ENCODE peak calls at places on chromosomes 2 and 18, in eight cellular contexts. One of them, this sample, is unnamed.

GRCh38 chr2:207180741-207181140 is 15.0 kb upstream of the KLF7 start:
- DNase-seq in CD4-positive, alpha-beta T cell: no peak
- DNase-seq in cardiac muscle cell: no peak
- DNase-seq in mesenchymal stem cell: no peak
- DNase-seq in neural progenitor cell: no peak
- DNase-seq in brain microvascular endothelial cell: no peak
- DNase-seq in fibroblast of lung: peak; percentile 49
- DNase-seq in H9: no peak
- DNase-seq in this sample: no peak

GRCh38 chr2:974454-974853 is 23.8 kb downstream of the SNTG2 start:
- DNase-seq in neural progenitor cell: no peak
- DNase-seq in brain microvascular endothelial cell: peak; percentile 76
- DNase-seq in mesenchymal stem cell: no peak
- DNase-seq in cardiac muscle cell: peak; percentile 68
- DNase-seq in H9: no peak
- DNase-seq in CD4-positive, alpha-beta T cell: no peak
- DNase-seq in fibroblast of lung: no peak
- DNase-seq in this sample: no peak

GRCh38 chr2:112033600-112033999 is 21.5 kb upstream of the TMEM87B start:
- DNase-seq in cardiac muscle cell: peak; percentile 84
- DNase-seq in CD4-positive, alpha-beta T cell: no peak
- DNase-seq in H9: no peak
- DNase-seq in fibroblast of lung: peak; percentile 68
- DNase-seq in neural progenitor cell: no peak
- DNase-seq in mesenchymal stem cell: peak; percentile 73
- DNase-seq in brain microvascular endothelial cell: peak; percentile 27
- DNase-seq in this sample: no peak

GRCh38 chr18:3869848-3870247 is 419.9 kb downstream of the TGIF1 start:
- DNase-seq in CD4-positive, alpha-beta T cell: no peak
- DNase-seq in brain microvascular endothelial cell: peak; percentile 2
- DNase-seq in mesenchymal stem cell: peak; percentile 65
- DNase-seq in cardiac muscle cell: peak; percentile 83
- DNase-seq in fibroblast of lung: peak; percentile 86
- DNase-seq in neural progenitor cell: peak; percentile 62
- DNase-seq in H9: no peak
- DNase-seq in this sample: no peak

GRCh38 chr2:128375454-128375853 is 56.8 kb upstream of the HS6ST1 start:
- DNase-seq in H9: no peak
- DNase-seq in brain microvascular endothelial cell: no peak
- DNase-seq in cardiac muscle cell: no peak
- DNase-seq in CD4-positive, alpha-beta T cell: no peak
- DNase-seq in fibroblast of lung: peak; percentile 52
- DNase-seq in neural progenitor cell: no peak
- DNase-seq in mesenchymal stem cell: no peak
- DNase-seq in this sample: no peak

GRCh38 chr2:96888082-96889011 is 18.5 kb upstream of the SEMA4C start:
- DNase-seq in mesenchymal stem cell: no peak
- DNase-seq in neural progenitor cell: no peak
- DNase-seq in brain microvascular endothelial cell: no peak
- DNase-seq in CD4-positive, alpha-beta T cell: no peak
- DNase-seq in cardiac muscle cell: no peak
- DNase-seq in H9: no peak
- DNase-seq in fibroblast of lung: no peak
- DNase-seq in this sample: no peak

GRCh38 chr2:211867845-211868361 is 670.7 kb downstream of the ERBB4 start:
- DNase-seq in brain microvascular endothelial cell: no peak
- DNase-seq in CD4-positive, alpha-beta T cell: no peak
- DNase-seq in H9: no peak
- DNase-seq in neural progenitor cell: no peak
- DNase-seq in cardiac muscle cell: no peak
- DNase-seq in mesenchymal stem cell: peak; percentile 62
- DNase-seq in fibroblast of lung: peak; percentile 4
- DNase-seq in this sample: no peak

GRCh38 chr2:88626171-88627054 is 851 bp downstream of the EIF2AK3 start:
- DNase-seq in cardiac muscle cell: no peak
- DNase-seq in mesenchymal stem cell: peak; percentile 30
- DNase-seq in brain microvascular endothelial cell: no peak
- DNase-seq in neural progenitor cell: peak; percentile 69
- DNase-seq in CD4-positive, alpha-beta T cell: peak; percentile 44
- DNase-seq in H9: peak; percentile 45
- DNase-seq in fibroblast of lung: no peak
- DNase-seq in this sample: no peak

GRCh38 chr2:113157108-113157896 is 16.5 kb upstream of the PSD4 start:
- DNase-seq in brain microvascular endothelial cell: no peak
- DNase-seq in fibroblast of lung: peak; percentile 23
- DNase-seq in H9: peak; percentile 64
- DNase-seq in cardiac muscle cell: peak; percentile 16
- DNase-seq in neural progenitor cell: peak; percentile 76
- DNase-seq in mesenchymal stem cell: no peak
- DNase-seq in CD4-positive, alpha-beta T cell: peak; percentile 54
- DNase-seq in this sample: no peak

GRCh38 chr2:64765160-64765805 is 111.6 kb upstream of the SERTAD2 start:
- DNase-seq in neural progenitor cell: no peak
- DNase-seq in fibroblast of lung: no peak
- DNase-seq in H9: no peak
- DNase-seq in CD4-positive, alpha-beta T cell: no peak
- DNase-seq in mesenchymal stem cell: no peak
- DNase-seq in brain microvascular endothelial cell: no peak
- DNase-seq in cardiac muscle cell: no peak
- DNase-seq in this sample: no peak
- H3K27me3 ChIP-seq in neural progenitor cell: peaks cover 46% of the 10 kb centered on the region
- H3K27me3 ChIP-seq in fibroblast of lung: no peaks in the 10 kb centered on the region
- H3K27me3 ChIP-seq in H9: peaks cover 8% of the 10 kb centered on the region
- H3K27me3 ChIP-seq in CD4-positive, alpha-beta T cell: no peaks in the 10 kb centered on the region
- H3K27me3 ChIP-seq in mesenchymal stem cell: no peaks in the 10 kb centered on the region
- H3K27me3 ChIP-seq in brain microvascular endothelial cell: no peaks in the 10 kb centered on the region
- H3K27me3 ChIP-seq in cardiac muscle cell: no peaks in the 10 kb centered on the region
- H3K27me3 ChIP-seq in this sample: no peaks in the 10 kb centered on the region

DNA sequence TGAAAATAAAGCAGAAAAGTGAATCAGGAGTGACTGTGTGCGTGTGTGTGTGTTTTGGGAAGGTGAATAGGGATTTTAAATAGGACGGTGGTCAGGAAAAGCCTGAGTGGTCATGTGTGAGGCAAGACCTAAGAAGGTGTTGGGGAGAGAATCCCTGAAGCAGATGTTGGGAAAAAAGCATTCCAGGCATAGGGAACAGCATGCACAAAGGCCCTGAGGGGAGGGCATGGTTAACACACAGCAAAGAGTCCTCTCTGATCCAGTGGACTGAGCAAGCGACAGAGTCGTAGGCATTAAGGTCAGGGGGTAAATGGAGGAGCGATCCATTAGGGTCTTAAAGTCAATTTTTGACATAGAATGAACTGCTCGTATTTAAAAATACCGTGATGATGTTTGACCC is 34.0 kb upstream of the OTOS start:
- DNase-seq in cardiac muscle cell: no peak
- DNase-seq in mesenchymal stem cell: no peak
- DNase-seq in CD4-positive, alpha-beta T cell: no peak
- DNase-seq in brain microvascular endothelial cell: no peak
- DNase-seq in neural progenitor cell: no peak
- DNase-seq in H9: no peak
- DNase-seq in fibroblast of lung: no peak
- DNase-seq in this sample: no peak
- H3K27me3 ChIP-seq in cardiac muscle cell: no peaks in the 10 kb centered on the region
- H3K27me3 ChIP-seq in mesenchymal stem cell: peaks cover 92% of the 10 kb centered on the region
- H3K27me3 ChIP-seq in CD4-positive, alpha-beta T cell: no peaks in the 10 kb centered on the region
- H3K27me3 ChIP-seq in brain microvascular endothelial cell: no peaks in the 10 kb centered on the region
- H3K27me3 ChIP-seq in neural progenitor cell: peaks cover 6% of the 10 kb centered on the region
- H3K27me3 ChIP-seq in H9: no peaks in the 10 kb centered on the region
- H3K27me3 ChIP-seq in fibroblast of lung: peaks cover 26% of the 10 kb centered on the region
- H3K27me3 ChIP-seq in this sample: peaks cover 27% of the 10 kb centered on the region

GRCh38 chr2:136767030-136767429 is 1.7 kb downstream of the THSD7B start:
- DNase-seq in neural progenitor cell: peak; percentile 19
- DNase-seq in cardiac muscle cell: no peak
- DNase-seq in CD4-positive, alpha-beta T cell: no peak
- DNase-seq in H9: no peak
- DNase-seq in brain microvascular endothelial cell: no peak
- DNase-seq in mesenchymal stem cell: no peak
- DNase-seq in fibroblast of lung: no peak
- DNase-seq in this sample: no peak
- H3K27me3 ChIP-seq in neural progenitor cell: peaks cover 94% of the 10 kb centered on the region
- H3K27me3 ChIP-seq in cardiac muscle cell: peaks cover 91% of the 10 kb centered on the region
- H3K27me3 ChIP-seq in CD4-positive, alpha-beta T cell: peaks cover 50% of the 10 kb centered on the region
- H3K27me3 ChIP-seq in H9: peaks cover 25% of the 10 kb centered on the region
- H3K27me3 ChIP-seq in brain microvascular endothelial cell: peaks cover 31% of the 10 kb centered on the region
- H3K27me3 ChIP-seq in mesenchymal stem cell: peaks cover 41% of the 10 kb centered on the region
- H3K27me3 ChIP-seq in fibroblast of lung: no peaks in the 10 kb centered on the region
- H3K27me3 ChIP-seq in this sample: peaks cover 35% of the 10 kb centered on the region

DNA sequence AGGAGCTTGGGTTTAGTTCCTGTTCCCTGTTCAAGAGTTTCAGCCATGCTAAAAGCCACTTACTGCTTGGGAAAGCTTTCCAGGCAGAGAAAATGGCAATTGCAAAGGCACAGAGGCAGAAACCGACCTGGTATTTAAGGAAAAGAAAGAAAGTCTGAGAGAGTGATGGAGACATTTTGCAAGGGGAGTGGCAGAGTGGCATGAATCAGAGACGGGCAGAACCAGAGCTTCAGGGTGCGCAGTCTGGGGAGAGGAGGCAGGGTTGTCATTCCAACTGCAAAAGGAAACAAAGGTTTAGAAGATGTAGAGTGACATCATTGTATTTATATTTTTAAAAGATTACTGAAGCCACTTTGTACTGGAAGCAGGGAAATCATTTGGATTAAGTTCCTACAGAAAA is 14.9 kb upstream of the GNAL start:
- DNase-seq in fibroblast of lung: no peak
- DNase-seq in neural progenitor cell: no peak
- DNase-seq in H9: no peak
- DNase-seq in brain microvascular endothelial cell: no peak
- DNase-seq in mesenchymal stem cell: no peak
- DNase-seq in cardiac muscle cell: no peak
- DNase-seq in CD4-positive, alpha-beta T cell: no peak
- DNase-seq in this sample: no peak
- H3K27me3 ChIP-seq in fibroblast of lung: no peaks in the 10 kb centered on the region
- H3K27me3 ChIP-seq in neural progenitor cell: no peaks in the 10 kb centered on the region
- H3K27me3 ChIP-seq in H9: no peaks in the 10 kb centered on the region
- H3K27me3 ChIP-seq in brain microvascular endothelial cell: no peaks in the 10 kb centered on the region
- H3K27me3 ChIP-seq in mesenchymal stem cell: peaks cover 68% of the 10 kb centered on the region
- H3K27me3 ChIP-seq in cardiac muscle cell: no peaks in the 10 kb centered on the region
- H3K27me3 ChIP-seq in CD4-positive, alpha-beta T cell: peaks cover 4% of the 10 kb centered on the region
- H3K27me3 ChIP-seq in this sample: no peaks in the 10 kb centered on the region

DNA sequence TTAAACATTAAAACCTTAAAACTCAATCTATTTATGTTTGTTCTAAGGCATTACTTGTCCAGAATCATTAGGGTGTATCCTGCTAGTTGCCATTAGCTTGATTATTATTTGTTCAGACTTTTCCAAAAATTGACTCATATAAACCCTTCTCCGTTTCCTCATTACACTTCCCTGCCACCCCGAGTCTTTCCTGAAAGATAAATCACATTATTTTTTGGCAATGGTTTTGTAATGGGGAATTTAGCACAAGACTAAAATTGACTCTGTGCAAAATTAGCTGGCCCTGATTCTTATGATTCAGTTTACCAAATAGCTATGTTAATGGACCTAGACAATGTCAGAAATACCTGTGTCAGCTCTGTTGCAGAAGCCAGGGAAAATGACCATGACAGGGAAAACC is 112.2 kb upstream of the NT5C1B start:
- DNase-seq in mesenchymal stem cell: no peak
- DNase-seq in CD4-positive, alpha-beta T cell: no peak
- DNase-seq in fibroblast of lung: no peak
- DNase-seq in neural progenitor cell: no peak
- DNase-seq in cardiac muscle cell: no peak
- DNase-seq in H9: no peak
- DNase-seq in brain microvascular endothelial cell: no peak
- DNase-seq in this sample: no peak
- H3K27me3 ChIP-seq in mesenchymal stem cell: no peaks in the 10 kb centered on the region
- H3K27me3 ChIP-seq in CD4-positive, alpha-beta T cell: no peaks in the 10 kb centered on the region
- H3K27me3 ChIP-seq in fibroblast of lung: no peaks in the 10 kb centered on the region
- H3K27me3 ChIP-seq in neural progenitor cell: no peaks in the 10 kb centered on the region
- H3K27me3 ChIP-seq in cardiac muscle cell: no peaks in the 10 kb centered on the region
- H3K27me3 ChIP-seq in H9: no peaks in the 10 kb centered on the region
- H3K27me3 ChIP-seq in brain microvascular endothelial cell: no peaks in the 10 kb centered on the region
- H3K27me3 ChIP-seq in this sample: no peaks in the 10 kb centered on the region

GRCh38 chr2:120660056-120660694 is 75.5 kb upstream of the GLI2 start:
- DNase-seq in mesenchymal stem cell: no peak
- DNase-seq in neural progenitor cell: no peak
- DNase-seq in CD4-positive, alpha-beta T cell: no peak
- DNase-seq in fibroblast of lung: no peak
- DNase-seq in brain microvascular endothelial cell: no peak
- DNase-seq in H9: no peak
- DNase-seq in cardiac muscle cell: no peak
- DNase-seq in this sample: no peak

GRCh38 chr2:120658285-120659158 is 77.1 kb upstream of the GLI2 start:
- DNase-seq in H9: no peak
- DNase-seq in CD4-positive, alpha-beta T cell: no peak
- DNase-seq in neural progenitor cell: no peak
- DNase-seq in brain microvascular endothelial cell: no peak
- DNase-seq in mesenchymal stem cell: no peak
- DNase-seq in fibroblast of lung: no peak
- DNase-seq in cardiac muscle cell: peak; percentile 76
- DNase-seq in this sample: no peak

GRCh38 chr2:120660771-120661459 is 74.8 kb upstream of the GLI2 start:
- DNase-seq in neural progenitor cell: no peak
- DNase-seq in mesenchymal stem cell: no peak
- DNase-seq in CD4-positive, alpha-beta T cell: no peak
- DNase-seq in H9: peak; percentile 74
- DNase-seq in cardiac muscle cell: peak; percentile 9
- DNase-seq in fibroblast of lung: no peak
- DNase-seq in brain microvascular endothelial cell: no peak
- DNase-seq in this sample: no peak

GRCh38 chr2:120661551-120661950 is 74.1 kb upstream of the GLI2 start:
- DNase-seq in H9: peak; percentile 94
- DNase-seq in neural progenitor cell: peak; percentile 63
- DNase-seq in cardiac muscle cell: peak; percentile 68
- DNase-seq in CD4-positive, alpha-beta T cell: no peak
- DNase-seq in brain microvascular endothelial cell: no peak
- DNase-seq in mesenchymal stem cell: no peak
- DNase-seq in fibroblast of lung: peak; percentile 44
- DNase-seq in this sample: no peak

DNA sequence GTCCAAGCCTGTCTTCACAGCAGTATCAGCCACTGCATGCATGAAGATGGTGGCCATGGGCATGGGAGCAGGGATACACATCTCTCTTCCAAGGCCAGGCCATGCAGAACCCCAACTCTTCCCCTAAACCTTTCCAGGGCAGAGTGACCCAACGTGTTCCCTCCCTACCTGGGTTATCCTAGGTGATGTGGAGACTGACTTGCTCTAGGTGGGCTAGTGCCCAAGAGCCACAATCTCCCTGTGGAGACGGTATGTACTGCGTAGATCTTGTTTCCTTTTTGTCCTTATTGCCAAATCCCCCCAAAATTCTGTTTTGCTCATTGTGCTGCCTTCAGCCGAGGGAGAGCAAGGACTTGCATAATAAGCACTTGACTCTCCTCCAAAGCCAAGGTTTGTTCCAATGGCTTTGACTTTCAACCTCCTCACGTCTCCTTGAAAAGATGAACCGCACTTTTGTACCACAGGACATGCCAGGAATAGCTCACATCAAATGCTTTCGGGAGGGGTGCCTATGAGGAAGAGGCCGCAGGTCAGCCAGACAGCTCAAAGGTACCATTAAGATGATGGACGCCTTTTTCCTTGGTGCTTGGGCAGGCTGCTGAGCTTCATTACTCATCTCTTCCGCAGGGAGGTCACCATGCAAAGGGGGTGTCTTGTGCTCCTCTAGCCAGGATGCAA is 76.3 kb upstream of the GLI2 start:
- DNase-seq in neural progenitor cell: no peak
- DNase-seq in mesenchymal stem cell: no peak
- DNase-seq in fibroblast of lung: no peak
- DNase-seq in cardiac muscle cell: no peak
- DNase-seq in brain microvascular endothelial cell: no peak
- DNase-seq in H9: no peak
- DNase-seq in CD4-positive, alpha-beta T cell: no peak
- DNase-seq in this sample: no peak
- H3K27me3 ChIP-seq in neural progenitor cell: peaks cover 60% of the 10 kb centered on the region
- H3K27me3 ChIP-seq in mesenchymal stem cell: peaks cover 44% of the 10 kb centered on the region
- H3K27me3 ChIP-seq in fibroblast of lung: peaks cover 15% of the 10 kb centered on the region
- H3K27me3 ChIP-seq in cardiac muscle cell: peaks cover 52% of the 10 kb centered on the region
- H3K27me3 ChIP-seq in brain microvascular endothelial cell: no peaks in the 10 kb centered on the region
- H3K27me3 ChIP-seq in H9: no peaks in the 10 kb centered on the region
- H3K27me3 ChIP-seq in CD4-positive, alpha-beta T cell: no peaks in the 10 kb centered on the region
- H3K27me3 ChIP-seq in this sample: peaks cover 20% of the 10 kb centered on the region